ENCODE peak calls at places on chromosomes 2 and 18, in six cellular contexts. One of them, this sample, is unnamed.
A peak's percentile ranks its signal among the peaks of the same experiment; 100 is the strongest.

GRCh38 chr2:240245184-240245583 is 104.7 kb upstream of the OTOS start:
- DNase-seq in hepatocyte: no peak
- DNase-seq in mammary epithelial cell: no peak
- DNase-seq in omental fat pad: no peak
- DNase-seq in MM.1S: no peak
- DNase-seq in ovary: no peak
- DNase-seq in this sample: no peak

GRCh38 chr2:128414946-128415767 is 96.5 kb upstream of the HS6ST1 start:
- DNase-seq in hepatocyte: no peak
- DNase-seq in mammary epithelial cell: no peak
- DNase-seq in omental fat pad: no peak
- DNase-seq in MM.1S: no peak
- DNase-seq in ovary: no peak
- DNase-seq in this sample: no peak

GRCh38 chr2:34729845-34730244 is 1130.7 kb upstream of the FAM98A start:
- DNase-seq in hepatocyte: no peak
- DNase-seq in mammary epithelial cell: no peak
- DNase-seq in omental fat pad: no peak
- DNase-seq in MM.1S: no peak
- DNase-seq in ovary: no peak
- DNase-seq in this sample: no peak

GRCh38 chr2:187500585-187501359 is 52.7 kb upstream of the CALCRL start:
- DNase-seq in hepatocyte: peak; percentile 49
- DNase-seq in mammary epithelial cell: no peak
- DNase-seq in omental fat pad: no peak
- DNase-seq in MM.1S: peak; percentile 30
- DNase-seq in ovary: no peak
- DNase-seq in this sample: no peak

GRCh38 chr2:234840336-234840735 is 111.5 kb upstream of the SH3BP4 start:
- DNase-seq in hepatocyte: peak; percentile 82
- DNase-seq in mammary epithelial cell: peak; percentile 73
- DNase-seq in omental fat pad: no peak
- DNase-seq in MM.1S: no peak
- DNase-seq in ovary: peak; percentile 76
- DNase-seq in this sample: no peak

GRCh38 chr2:199933466-199933865 is 21.8 kb downstream of the TYW5 start:
- DNase-seq in hepatocyte: no peak
- DNase-seq in mammary epithelial cell: no peak
- DNase-seq in omental fat pad: no peak
- DNase-seq in MM.1S: no peak
- DNase-seq in ovary: no peak
- DNase-seq in this sample: no peak

GRCh38 chr18:42178381-42179080 is 223.5 kb downstream of the PIK3C3 start:
- DNase-seq in hepatocyte: no peak
- DNase-seq in mammary epithelial cell: no peak
- DNase-seq in omental fat pad: no peak
- DNase-seq in MM.1S: no peak
- DNase-seq in ovary: no peak
- DNase-seq in this sample: no peak

GRCh38 chr2:74593826-74594467 is 39.4 kb downstream of the DOK1 start:
- DNase-seq in hepatocyte: no peak
- DNase-seq in mammary epithelial cell: no peak
- DNase-seq in omental fat pad: no peak
- DNase-seq in MM.1S: no peak
- DNase-seq in ovary: no peak
- DNase-seq in this sample: no peak

GRCh38 chr2:204012081-204012653 is 75.6 kb downstream of the ICOS start:
- DNase-seq in hepatocyte: peak; percentile 18
- DNase-seq in mammary epithelial cell: peak; percentile 73
- DNase-seq in omental fat pad: no peak
- DNase-seq in MM.1S: no peak
- DNase-seq in ovary: no peak
- DNase-seq in this sample: no peak

GRCh38 chr18:36492604-36493329 is 195.3 kb downstream of the FHOD3 start:
- DNase-seq in hepatocyte: no peak
- DNase-seq in mammary epithelial cell: peak; percentile 23
- DNase-seq in omental fat pad: no peak
- DNase-seq in MM.1S: no peak
- DNase-seq in ovary: no peak
- DNase-seq in this sample: no peak

GRCh38 chr2:224584111-224584764 is 925 bp downstream of the CUL3 start:
- DNase-seq in hepatocyte: peak; percentile 42
- DNase-seq in mammary epithelial cell: peak; percentile 38
- DNase-seq in omental fat pad: no peak
- DNase-seq in MM.1S: peak; percentile 35
- DNase-seq in ovary: no peak
- DNase-seq in this sample: no peak

GRCh38 chr2:50444286-50444685 is 587.6 kb downstream of the NRXN1 start:
- DNase-seq in hepatocyte: no peak
- DNase-seq in mammary epithelial cell: no peak
- DNase-seq in omental fat pad: no peak
- DNase-seq in MM.1S: no peak
- DNase-seq in ovary: no peak
- DNase-seq in this sample: no peak

GRCh38 chr18:6557470-6558245 is 142.9 kb upstream of the L3MBTL4 start:
- DNase-seq in hepatocyte: peak; percentile 19
- DNase-seq in mammary epithelial cell: no peak
- DNase-seq in omental fat pad: no peak
- DNase-seq in MM.1S: no peak
- DNase-seq in ovary: no peak
- DNase-seq in this sample: no peak

GRCh38 chr2:27356056-27356381 is 545 bp downstream of the GTF3C2 start:
- DNase-seq in hepatocyte: peak; percentile 59
- DNase-seq in mammary epithelial cell: peak; percentile 61
- DNase-seq in omental fat pad: no peak
- DNase-seq in MM.1S: no peak
- DNase-seq in ovary: peak; percentile 23
- DNase-seq in this sample: no peak

GRCh38 chr2:226376516-226377180 is 423.0 kb downstream of the IRS1 start:
- DNase-seq in hepatocyte: no peak
- DNase-seq in mammary epithelial cell: no peak
- DNase-seq in omental fat pad: no peak
- DNase-seq in MM.1S: no peak
- DNase-seq in ovary: no peak
- DNase-seq in this sample: no peak

GRCh38 chr2:53353372-53354111 is 414.1 kb upstream of the CHAC2 start:
- DNase-seq in hepatocyte: peak; percentile 63
- DNase-seq in mammary epithelial cell: peak; percentile 29
- DNase-seq in omental fat pad: no peak
- DNase-seq in MM.1S: no peak
- DNase-seq in ovary: no peak
- DNase-seq in this sample: no peak

GRCh38 chr2:149652925-149653324 is 65.3 kb upstream of the MMADHC start:
- DNase-seq in hepatocyte: no peak
- DNase-seq in mammary epithelial cell: no peak
- DNase-seq in omental fat pad: no peak
- DNase-seq in MM.1S: no peak
- DNase-seq in ovary: no peak
- DNase-seq in this sample: no peak

GRCh38 chr2:23381084-23381483 is 3.9 kb upstream of the KLHL29 start:
- DNase-seq in hepatocyte: no peak
- DNase-seq in mammary epithelial cell: peak; percentile 86
- DNase-seq in omental fat pad: no peak
- DNase-seq in MM.1S: no peak
- DNase-seq in ovary: no peak
- DNase-seq in this sample: no peak

GRCh38 chr2:238415036-238415764 is 11.5 kb upstream of the ASB1 start:
- DNase-seq in hepatocyte: no peak
- DNase-seq in mammary epithelial cell: peak; percentile 21
- DNase-seq in omental fat pad: no peak
- DNase-seq in MM.1S: peak; percentile 96
- DNase-seq in ovary: no peak
- DNase-seq in this sample: no peak

GRCh38 chr18:46413684-46414083 is 243.3 kb downstream of the LOXHD1 start:
- DNase-seq in hepatocyte: no peak
- DNase-seq in mammary epithelial cell: no peak
- DNase-seq in omental fat pad: no peak
- DNase-seq in MM.1S: no peak
- DNase-seq in ovary: no peak
- DNase-seq in this sample: no peak

GRCh38 chr2:24824966-24825882 is 32.0 kb downstream of the CENPO start:
- DNase-seq in hepatocyte: no peak
- DNase-seq in mammary epithelial cell: no peak
- DNase-seq in omental fat pad: no peak
- DNase-seq in MM.1S: no peak
- DNase-seq in ovary: no peak
- DNase-seq in this sample: peak; percentile 28

GRCh38 chr2:133138693-133139092 is 429.6 kb downstream of the NCKAP5 start:
- DNase-seq in hepatocyte: no peak
- DNase-seq in mammary epithelial cell: peak; percentile 60
- DNase-seq in omental fat pad: no peak
- DNase-seq in MM.1S: no peak
- DNase-seq in ovary: no peak
- DNase-seq in this sample: no peak

GRCh38 chr2:70696142-70696541 is 71.9 kb downstream of the ADD2 start:
- DNase-seq in hepatocyte: no peak
- DNase-seq in mammary epithelial cell: no peak
- DNase-seq in omental fat pad: no peak
- DNase-seq in MM.1S: no peak
- DNase-seq in ovary: no peak
- DNase-seq in this sample: no peak

DNA sequence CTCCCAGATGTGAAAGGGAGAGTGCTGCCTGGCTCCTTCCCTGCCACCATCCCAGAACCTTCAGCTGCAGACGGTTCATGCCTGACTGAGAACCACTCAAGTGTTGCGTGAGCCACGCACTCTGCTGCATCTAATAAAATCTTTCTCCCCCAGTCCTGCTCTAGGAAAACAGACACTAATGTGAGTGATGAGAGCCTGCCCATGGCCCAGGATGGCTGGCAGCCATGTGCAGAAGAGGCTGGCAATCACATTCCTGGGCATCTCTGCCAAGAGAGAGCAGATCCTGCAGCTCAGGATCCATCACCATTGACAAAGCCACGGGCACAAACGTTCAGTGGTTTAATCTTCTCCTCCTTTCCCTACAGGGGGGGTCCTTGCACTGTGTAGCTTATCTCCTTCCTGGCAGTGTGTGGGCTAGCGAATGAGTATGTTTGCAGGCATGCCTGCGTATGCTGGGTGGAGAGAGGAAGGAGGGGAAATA is 477.5 kb downstream of the SLC4A3 start:
- DNase-seq in hepatocyte: peak; percentile 37
- DNase-seq in mammary epithelial cell: peak; percentile 63
- DNase-seq in omental fat pad: no peak
- DNase-seq in MM.1S: no peak
- DNase-seq in ovary: peak; percentile 19
- DNase-seq in this sample: no peak
- TF ChIP-seq CTCF in hepatocyte: no peak
- TF ChIP-seq CTCF in mammary epithelial cell: peak; percentile 37
- TF ChIP-seq CTCF in omental fat pad: no peak
- TF ChIP-seq CTCF in MM.1S: no peak
- TF ChIP-seq CTCF in ovary: no peak
- TF ChIP-seq CTCF in this sample: peak; percentile 26

GRCh38 chr2:138428710-138429440 is 72.7 kb upstream of the SPOPL start:
- DNase-seq in hepatocyte: no peak
- DNase-seq in mammary epithelial cell: no peak
- DNase-seq in omental fat pad: no peak
- DNase-seq in MM.1S: no peak
- DNase-seq in ovary: no peak
- DNase-seq in this sample: no peak

GRCh38 chr2:138432971-138433370 is 68.6 kb upstream of the SPOPL start:
- DNase-seq in hepatocyte: no peak
- DNase-seq in mammary epithelial cell: peak; percentile 55
- DNase-seq in omental fat pad: no peak
- DNase-seq in MM.1S: no peak
- DNase-seq in ovary: no peak
- DNase-seq in this sample: no peak

GRCh38 chr2:138435701-138436100 is 65.9 kb upstream of the SPOPL start:
- DNase-seq in hepatocyte: no peak
- DNase-seq in mammary epithelial cell: no peak
- DNase-seq in omental fat pad: no peak
- DNase-seq in MM.1S: no peak
- DNase-seq in ovary: no peak
- DNase-seq in this sample: no peak

GRCh38 chr2:138433995-138434991 is 67.3 kb upstream of the SPOPL start:
- DNase-seq in hepatocyte: peak; percentile 10
- DNase-seq in mammary epithelial cell: peak; percentile 75
- DNase-seq in omental fat pad: no peak
- DNase-seq in MM.1S: no peak
- DNase-seq in ovary: no peak
- DNase-seq in this sample: no peak

DNA sequence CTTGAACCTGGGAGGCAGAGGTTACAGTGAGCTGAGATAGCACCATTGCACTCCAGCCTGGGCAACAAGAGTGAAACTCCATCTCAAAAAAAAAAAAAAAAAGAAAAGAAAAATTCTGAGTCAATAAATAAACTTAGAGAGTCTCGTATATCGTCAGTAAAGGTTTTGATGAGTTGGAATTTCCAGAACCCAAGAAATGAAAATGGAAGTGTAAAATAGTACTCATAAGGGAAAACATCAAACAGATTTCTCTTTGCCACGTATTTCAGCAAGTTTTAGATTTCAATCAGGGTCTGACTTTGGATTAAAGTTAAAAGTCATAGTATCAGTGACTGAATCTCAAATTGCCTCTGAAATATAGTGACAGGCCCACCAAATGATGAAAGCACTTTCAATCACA is 71.4 kb upstream of the SPOPL start:
- DNase-seq in hepatocyte: no peak
- DNase-seq in mammary epithelial cell: no peak
- DNase-seq in omental fat pad: no peak
- DNase-seq in MM.1S: no peak
- DNase-seq in ovary: no peak
- DNase-seq in this sample: no peak
- TF ChIP-seq CTCF in hepatocyte: no peak
- TF ChIP-seq CTCF in mammary epithelial cell: no peak
- TF ChIP-seq CTCF in omental fat pad: no peak
- TF ChIP-seq CTCF in MM.1S: no peak
- TF ChIP-seq CTCF in ovary: no peak
- TF ChIP-seq CTCF in this sample: no peak

DNA sequence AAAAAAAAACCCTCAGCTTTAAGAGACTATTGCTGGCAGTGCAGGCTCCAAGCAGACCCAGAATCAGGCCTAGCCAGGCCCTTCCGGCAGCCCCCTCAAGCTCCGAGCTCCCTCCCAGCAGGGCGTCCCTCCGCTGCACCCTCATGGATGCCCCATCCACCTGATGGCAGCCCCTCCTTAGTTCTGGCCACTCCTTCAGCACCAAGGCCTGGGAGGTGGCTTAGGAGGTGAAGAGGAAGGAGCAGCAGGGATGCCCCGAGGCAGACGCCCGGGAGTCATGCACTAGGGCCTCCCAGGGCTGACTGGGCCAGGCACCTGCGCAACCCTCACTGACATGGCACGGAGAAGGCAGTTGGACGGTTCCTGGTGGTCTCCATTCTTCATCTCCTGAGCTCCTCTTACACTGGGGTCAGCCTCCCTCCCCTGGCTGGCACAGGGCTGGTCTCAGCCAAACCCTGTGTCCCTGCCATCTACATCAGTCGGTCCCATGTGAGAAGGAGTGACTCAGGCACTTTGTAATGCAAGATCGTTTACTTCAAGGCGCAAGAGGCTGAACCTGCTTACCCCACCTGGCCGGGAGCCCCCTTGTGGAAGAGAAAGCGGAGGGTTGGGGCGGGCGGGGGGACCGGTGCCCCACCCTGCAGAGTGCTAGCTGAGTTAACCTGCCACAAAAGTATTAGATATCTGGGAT is 53.5 kb upstream of the ID2 start:
- DNase-seq in hepatocyte: peak; percentile 54
- DNase-seq in mammary epithelial cell: no peak
- DNase-seq in omental fat pad: no peak
- DNase-seq in MM.1S: no peak
- DNase-seq in ovary: no peak
- DNase-seq in this sample: no peak
- TF ChIP-seq CTCF in hepatocyte: peak; percentile 17
- TF ChIP-seq CTCF in mammary epithelial cell: no peak
- TF ChIP-seq CTCF in omental fat pad: no peak
- TF ChIP-seq CTCF in MM.1S: no peak
- TF ChIP-seq CTCF in ovary: no peak
- TF ChIP-seq CTCF in this sample: no peak

GRCh38 chr2:230152334-230152733 is 67.5 kb downstream of the SP110 start:
- DNase-seq in hepatocyte: no peak
- DNase-seq in mammary epithelial cell: no peak
- DNase-seq in omental fat pad: no peak
- DNase-seq in MM.1S: no peak
- DNase-seq in ovary: no peak
- DNase-seq in this sample: no peak
- TF ChIP-seq CTCF in hepatocyte: no peak
- TF ChIP-seq CTCF in mammary epithelial cell: no peak
- TF ChIP-seq CTCF in omental fat pad: no peak
- TF ChIP-seq CTCF in MM.1S: no peak
- TF ChIP-seq CTCF in ovary: no peak
- TF ChIP-seq CTCF in this sample: no peak

This sample was measured in D721Med.